ENCODE peak calls at places on chromosomes 11 and 22, in seven cellular contexts. E, X, U, O, B, T and D are unnamed samples.

GRCh38 chr22:49827853-49828598 is at the start of gene BRD1:
- DNase-seq in E (no peak), X (no peak), U (no peak), O (peak), B (no peak), T (no peak), D (peak)

GRCh38 chr11:33959855-33960400 is 68.1 kb upstream of the LMO2 start:
- DNase-seq in E (no peak), X (no peak), U (no peak), O (no peak), B (no peak), T (no peak), D (no peak)

GRCh38 chr11:57761301-57762234 is at the start of gene CTNND1:
- DNase-seq in E (peak), X (peak), U (peak), O (peak), B (peak), T (peak), D (peak)

GRCh38 chr11:49208006-49208721 is at the start of gene FOLH1:
- DNase-seq in E (no peak), X (no peak), U (peak), O (peak), B (no peak), T (no peak), D (peak)

GRCh38 chr11:9357041-9357440 is 27.4 kb upstream of the IPO7 start:
- DNase-seq in E (no peak), X (no peak), U (no peak), O (no peak), B (no peak), T (no peak), D (no peak)

GRCh38 chr11:119414321-119414720 is 8.7 kb downstream of the THY1 start:
- DNase-seq in E (no peak), X (no peak), U (no peak), O (no peak), B (no peak), T (no peak), D (no peak)

GRCh38 chr11:118610773-118611432 is 3.5 kb downstream of the PHLDB1 start:
- DNase-seq in E (peak), X (no peak), U (peak), O (no peak), B (no peak), T (peak), D (peak)

GRCh38 chr11:63745304-63746170 is 23.0 kb downstream of the ZFTA start:
- DNase-seq in E (no peak), X (no peak), U (no peak), O (no peak), B (no peak), T (no peak), D (no peak)

GRCh38 chr11:67024410-67024809 is 1.5 kb downstream of the SYT12 start:
- DNase-seq in E (no peak), X (no peak), U (no peak), O (no peak), B (no peak), T (no peak), D (no peak)

DNA sequence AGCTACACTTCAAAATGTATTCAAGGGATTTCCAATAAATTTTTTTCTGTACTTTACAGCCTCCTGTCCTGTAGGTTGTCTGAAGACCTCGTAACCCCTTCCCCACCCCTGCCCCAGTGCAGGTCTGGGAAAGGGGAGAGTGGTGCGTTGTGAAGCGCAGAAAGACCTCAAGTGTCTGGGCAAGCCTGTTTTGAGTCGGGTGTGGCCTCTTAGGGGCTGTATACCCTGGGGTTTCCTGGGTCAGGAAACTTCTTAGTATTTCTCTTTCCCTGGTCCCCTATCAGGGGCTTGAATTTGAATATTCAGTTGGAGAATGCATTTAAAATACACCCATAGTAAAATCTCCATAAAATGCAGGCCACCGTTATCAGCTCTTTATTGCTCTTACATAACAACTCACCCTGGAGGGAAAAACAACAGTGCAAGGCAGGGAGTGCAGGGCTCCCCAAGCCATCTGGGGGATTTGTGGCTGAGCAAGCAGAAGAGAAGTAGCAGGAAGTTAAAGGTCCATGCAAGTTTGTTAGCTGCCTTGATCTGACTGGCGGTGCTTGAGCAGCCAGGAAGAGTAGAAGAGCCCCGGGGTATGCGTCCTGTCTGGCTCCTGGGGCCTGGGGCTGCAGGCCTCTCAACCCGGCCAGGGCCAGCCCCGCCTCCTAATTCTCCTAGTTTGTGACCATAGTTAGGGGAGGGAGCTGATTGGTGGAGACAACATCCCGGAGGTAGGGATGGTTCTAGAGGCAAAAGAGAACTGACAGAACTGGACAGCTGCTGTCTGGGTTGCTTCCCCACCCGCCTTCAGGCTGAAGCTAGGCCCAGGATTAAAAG is 25.7 kb downstream of the ARHGAP1 start:
- DNase-seq in E (peak), X (no peak), U (no peak), O (peak), B (no peak), T (peak), D (peak)
- TF ChIP-seq JUND in E (no peak), X (no peak), U (no peak), O (no peak), B (no peak), T (no peak), D (no peak)

GRCh38 chr11:47201015-47201414 is 13.8 kb upstream of the DDB2 start:
- DNase-seq in E (no peak), X (no peak), U (no peak), O (no peak), B (no peak), T (no peak), D (no peak)
- TF ChIP-seq JUND in E (no peak), X (no peak), U (no peak), O (no peak), B (no peak), T (no peak), D (no peak)

DNA sequence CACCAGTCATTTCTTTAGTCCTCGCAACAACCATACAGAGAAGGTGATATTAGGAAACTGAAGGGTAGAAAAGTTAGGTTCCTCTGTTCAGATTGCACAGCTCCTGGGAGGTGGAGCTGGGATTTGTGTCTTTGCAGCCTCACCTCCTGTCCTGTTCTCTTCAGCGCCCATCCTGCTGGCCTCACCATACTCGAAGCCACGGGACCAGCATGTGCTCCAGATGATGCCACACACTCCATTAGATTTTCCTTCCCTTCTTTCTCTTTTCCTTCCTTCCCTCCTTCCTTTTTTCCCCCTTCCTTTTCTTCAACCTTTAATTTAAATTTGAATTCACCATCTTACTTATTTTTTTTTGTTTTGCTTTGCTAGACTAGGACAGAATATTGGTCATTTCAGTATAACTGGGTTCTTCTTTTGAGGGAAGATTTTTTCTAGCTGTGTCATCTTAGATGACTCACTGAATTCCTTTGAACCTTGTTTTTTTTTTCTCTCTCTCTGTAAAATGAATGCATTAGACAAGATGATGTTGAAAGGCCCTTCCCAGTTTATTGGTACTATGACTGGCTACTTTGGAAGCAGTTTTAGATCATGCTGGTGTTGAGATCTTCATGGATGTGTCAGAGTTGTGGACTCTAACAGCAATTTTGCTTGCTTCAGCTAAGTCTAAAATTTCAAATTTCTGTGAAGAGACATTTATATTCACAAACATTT is 662.5 kb upstream of the TENM4 start:
- DNase-seq in E (peak), X (no peak), U (no peak), O (no peak), B (no peak), T (no peak), D (no peak)
- TF ChIP-seq JUND in E (no peak), X (no peak), U (no peak), O (peak), B (no peak), T (no peak), D (no peak)

GRCh38 chr11:31240340-31240904 is 129.1 kb downstream of the DCDC1 start:
- DNase-seq in E (peak), X (peak), U (peak), O (peak), B (no peak), T (no peak), D (peak)
- TF ChIP-seq JUND in E (no peak), X (no peak), U (no peak), O (no peak), B (no peak), T (no peak), D (no peak)

DNA sequence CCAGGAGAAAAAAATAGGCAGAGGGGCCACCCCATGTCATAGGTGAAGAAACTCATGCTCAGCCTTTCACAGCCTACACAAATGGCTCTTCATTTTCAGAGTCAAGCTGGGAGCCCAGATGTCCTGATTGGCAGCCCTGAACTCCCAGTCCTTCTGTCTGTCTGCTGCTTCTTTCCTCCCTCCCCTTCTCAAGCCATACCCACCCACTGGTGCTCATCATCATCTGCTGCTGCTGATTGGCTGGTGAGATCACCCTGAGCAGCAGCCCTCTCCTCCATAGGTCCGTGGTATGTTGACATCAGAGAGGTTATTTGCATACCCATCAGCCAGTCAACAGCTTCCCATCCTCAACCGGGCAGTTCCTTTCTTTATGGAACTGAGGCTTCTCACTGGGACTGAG is 46.1 kb upstream of the PRDM11 start:
- DNase-seq in E (no peak), X (no peak), U (peak), O (peak), B (no peak), T (no peak), D (peak)
- TF ChIP-seq JUND in E (no peak), X (no peak), U (no peak), O (no peak), B (no peak), T (no peak), D (no peak)